ENCODE peak calls at places on chromosomes 2 and 18, in seven cellular contexts. P, K, R, Z, E, N and Y are unnamed samples.

GRCh38 chr2:222105046-222105445 is 193.8 kb downstream of the PAX3 start:
- DNase-seq in E (no peak), R (no peak), P (no peak), K (no peak), N (no peak), Z (no peak), Y (no peak)

GRCh38 chr2:10362898-10363195 is 60.1 kb downstream of the HPCAL1 start:
- DNase-seq in R (no peak), K (no peak), Z (no peak), E (no peak), N (no peak), P (no peak), Y (no peak)

GRCh38 chr18:45687617-45688016 is 36.4 kb upstream of the SLC14A1 start:
- DNase-seq in R (no peak), N (no peak), Z (no peak), K (no peak), P (peak; percentile 16), E (no peak), Y (peak; percentile 49)

GRCh38 chr2:30663321-30663720 is 143.9 kb downstream of the CAPN13 start:
- DNase-seq in N (no peak), P (no peak), K (no peak), E (no peak), R (no peak), Z (no peak), Y (no peak)

GRCh38 chr2:70986499-70987189 is 8.0 kb downstream of the TEX261 start:
- DNase-seq in R (no peak), E (no peak), P (no peak), K (no peak), Z (no peak), N (no peak), Y (no peak)

GRCh38 chr2:98233941-98234340 is 112.3 kb upstream of the CNGA3 start:
- DNase-seq in E (no peak), Z (peak; percentile 32), K (no peak), R (no peak), P (no peak), N (no peak), Y (no peak)

GRCh38 chr2:27442282-27442980 is at the start of gene KRTCAP3:
- DNase-seq in N (no peak), R (peak; percentile 83), E (peak; percentile 17), K (peak; percentile 34), Z (no peak), P (peak; percentile 45), Y (peak; percentile 81)

GRCh38 chr2:28639836-28640235 is 111.8 kb upstream of the PPP1CB start:
- DNase-seq in K (no peak), E (no peak), N (peak; percentile 18), P (no peak), Z (no peak), R (peak; percentile 47), Y (no peak)

GRCh38 chr2:37614061-37614802 is 57.2 kb downstream of the CDC42EP3 start:
- DNase-seq in K (no peak), R (peak; percentile 12), E (peak; percentile 77), N (peak; percentile 93), Z (no peak), P (no peak), Y (no peak)